ENCODE peak calls at places on chromosomes 5 and 9, in six cellular contexts. S is mucosa of descending colon; L is small intestine; P is stimulated activated CD8-positive, alpha-beta memory T cell treated with anti-CD3 and anti-CD28 coated beads, Interleukin-4, amount 100 ng/mL, for 48 hours; Z is Right ventricle myocardium superior; I is hepatic stellate cell. C is an unnamed sample.
A peak's percentile ranks its signal among the peaks of the same experiment; 100 is the strongest.

GRCh38 chr5:39426136-39426535 is 1.4 kb upstream of the DAB2 start:
- DNase-seq in I (no peak), Z (no peak), P (no peak), S (no peak), L (no peak), C (no peak)

GRCh38 chr5:53167836-53168235 is 58.3 kb upstream of the MOCS2 start:
- DNase-seq in I (peak; percentile 38), P (no peak), L (no peak), Z (peak; percentile 66), S (no peak), C (no peak)

GRCh38 chr9:4665357-4665756 is 923 bp downstream of the SPATA6L start:
- DNase-seq in Z (no peak), I (no peak), L (peak; percentile 57), P (no peak), S (no peak), C (no peak)

GRCh38 chr9:134491436-134491835 is 150.2 kb upstream of the COL5A1 start:
- DNase-seq in P (no peak), Z (peak; percentile 36), I (no peak), L (no peak), S (no peak), C (no peak)

GRCh38 chr5:86869268-86869667 is 251.5 kb downstream of the COX7C start:
- DNase-seq in S (no peak), I (no peak), Z (no peak), L (no peak), P (no peak), C (no peak)

GRCh38 chr5:90514520-90514919 is 14.9 kb downstream of the LYSMD3 start:
- DNase-seq in L (no peak), I (no peak), S (no peak), Z (no peak), P (no peak), C (no peak)

GRCh38 chr9:5041390-5042115 is 56.5 kb downstream of the JAK2 start:
- DNase-seq in S (no peak), Z (no peak), P (no peak), I (no peak), L (no peak), C (no peak)

GRCh38 chr5:84249918-84250635 is 134.6 kb downstream of the EDIL3 start:
- DNase-seq in I (peak; percentile 49), S (no peak), P (no peak), L (no peak), Z (no peak), C (no peak)

GRCh38 chr9:131442351-131442750 is 48.5 kb downstream of the PRRC2B start:
- DNase-seq in P (no peak), L (peak; percentile 64), Z (no peak), I (no peak), S (no peak), C (no peak)

GRCh38 chr5:168979140-168979539 is 321.8 kb downstream of the SLIT3 start:
- DNase-seq in I (no peak), P (no peak), Z (no peak), L (no peak), S (no peak), C (no peak)

GRCh38 chr5:96655506-96655905 is 6.7 kb upstream of the CAST start:
- DNase-seq in L (no peak), Z (no peak), S (no peak), P (no peak), I (no peak), C (no peak)

GRCh38 chr9:135613946-135614805 is 25.2 kb downstream of the GLT6D1 start:
- DNase-seq in S (no peak), Z (no peak), I (no peak), L (no peak), P (no peak), C (no peak)

GRCh38 chr5:93573627-93573974 is 7.4 kb downstream of the NR2F1-AS1 start:
- DNase-seq in Z (no peak), P (no peak), I (no peak), S (no peak), L (no peak), C (no peak)